ENCODE peak calls at places on chromosome 12, in nine cellular contexts. N, C, D, T, F, S, H, M and Q are unnamed samples.

GRCh38 chr12:82089369-82090121 is 268.6 kb downstream of the CCDC59 start:
- DNase-seq in N (no peak), C (no peak), D (no peak), T (no peak), F (no peak), S (no peak), H (no peak), M (no peak), Q (no peak)

GRCh38 chr12:123941000-123941399 is 31.6 kb downstream of the CCDC92 start:
- DNase-seq in N (no peak), C (no peak), D (no peak), T (no peak), F (no peak), S (no peak), H (no peak), M (no peak), Q (no peak)

GRCh38 chr12:9103050-9103854 is 12.5 kb downstream of the A2M start:
- DNase-seq in N (no peak), C (no peak), D (no peak), T (no peak), F (no peak), S (no peak), H (no peak), M (no peak), Q (no peak)

GRCh38 chr12:27207626-27208413 is 36.3 kb upstream of the STK38L start:
- DNase-seq in N (no peak), C (no peak), D (no peak), T (no peak), F (no peak), S (no peak), H (peak), M (no peak), Q (no peak)

GRCh38 chr12:123595729-123596128 is 6.2 kb upstream of the DDX55 start:
- DNase-seq in N (no peak), C (no peak), D (no peak), T (peak), F (no peak), S (no peak), H (no peak), M (no peak), Q (no peak)

GRCh38 chr12:7093892-7094291 is 1.6 kb upstream of the C1R start:
- DNase-seq in N (no peak), C (no peak), D (no peak), T (no peak), F (no peak), S (no peak), H (no peak), M (peak), Q (no peak)

GRCh38 chr12:53098354-53098981 is 1.0 kb downstream of the IGFBP6 start:
- DNase-seq in N (no peak), C (peak), D (no peak), T (no peak), F (no peak), S (no peak), H (peak), M (peak), Q (no peak)

GRCh38 chr12:124913474-124914391 is 717 bp downstream of the UBC start:
- DNase-seq in N (peak), C (no peak), D (peak), T (peak), F (no peak), S (peak), H (peak), M (peak), Q (peak)

GRCh38 chr12:122738561-122738960 is 7.9 kb upstream of the HCAR1 start:
- DNase-seq in N (no peak), C (no peak), D (no peak), T (no peak), F (no peak), S (no peak), H (no peak), M (no peak), Q (no peak)

GRCh38 chr12:71268598-71268997 is 110.8 kb upstream of the TSPAN8 start:
- DNase-seq in N (no peak), C (no peak), D (no peak), T (no peak), F (no peak), S (no peak), H (no peak), M (no peak), Q (no peak)

GRCh38 chr12:126159139-126159538 is 1093.9 kb downstream of the AACS start:
- DNase-seq in N (no peak), C (no peak), D (no peak), T (no peak), F (no peak), S (no peak), H (no peak), M (no peak), Q (no peak)

GRCh38 chr12:122875590-122876220 is 20.2 kb downstream of the VPS37B start:
- DNase-seq in N (peak), C (no peak), D (no peak), T (no peak), F (no peak), S (no peak), H (no peak), M (no peak), Q (no peak)

GRCh38 chr12:72075401-72075800 is 136.8 kb downstream of the TPH2 start:
- DNase-seq in N (no peak), C (no peak), D (no peak), T (no peak), F (no peak), S (no peak), H (no peak), M (no peak), Q (no peak)

GRCh38 chr12:62543324-62543723 is 76.7 kb downstream of the MON2 start:
- DNase-seq in N (no peak), C (no peak), D (no peak), T (no peak), F (no peak), S (no peak), H (no peak), M (no peak), Q (no peak)

GRCh38 chr12:879641-880040 is 69.9 kb downstream of the RAD52 start:
- DNase-seq in N (no peak), C (no peak), D (no peak), T (no peak), F (no peak), S (no peak), H (peak), M (peak), Q (no peak)

GRCh38 chr12:111580737-111581136 is 18.4 kb downstream of the ATXN2 start:
- DNase-seq in N (no peak), C (no peak), D (no peak), T (no peak), F (no peak), S (no peak), H (no peak), M (no peak), Q (no peak)

DNA sequence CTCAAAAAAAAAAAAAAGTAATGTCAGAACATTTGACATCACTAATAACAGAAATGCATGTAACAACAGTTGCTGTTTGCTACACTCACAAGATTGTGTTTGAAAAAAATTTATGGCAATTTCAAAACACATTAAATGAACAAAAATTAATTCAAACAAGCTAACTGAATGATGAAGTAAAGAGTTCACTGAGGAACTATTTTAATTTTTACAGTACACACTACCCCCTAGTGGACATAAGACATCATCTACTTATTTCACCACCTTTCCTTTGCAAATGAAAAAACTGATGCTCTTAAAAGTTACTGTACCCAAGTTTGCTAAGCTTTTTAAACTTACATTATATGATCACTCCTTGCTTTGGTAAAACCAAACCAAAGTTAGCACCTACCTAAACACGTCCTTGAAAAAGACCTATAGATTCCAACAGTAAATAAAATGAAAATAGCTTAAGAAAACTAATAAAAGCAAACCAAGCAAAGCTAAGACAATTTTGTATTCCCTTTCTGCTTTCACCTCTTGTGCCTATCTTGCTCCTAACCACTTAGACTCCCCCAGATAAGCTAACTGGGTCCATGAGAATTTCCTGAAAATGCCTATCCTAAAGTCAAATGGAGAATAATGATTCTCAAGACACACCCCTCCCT is 22.2 kb downstream of the UBE2N start:
- DNase-seq in N (no peak), C (no peak), D (no peak), T (no peak), F (peak), S (no peak), H (peak), M (no peak), Q (no peak)
- TF ChIP-seq CTCF in N (peak), C (peak), D (peak), T (peak), F (peak), S (peak), H (peak), M (peak), Q (peak)

DNA sequence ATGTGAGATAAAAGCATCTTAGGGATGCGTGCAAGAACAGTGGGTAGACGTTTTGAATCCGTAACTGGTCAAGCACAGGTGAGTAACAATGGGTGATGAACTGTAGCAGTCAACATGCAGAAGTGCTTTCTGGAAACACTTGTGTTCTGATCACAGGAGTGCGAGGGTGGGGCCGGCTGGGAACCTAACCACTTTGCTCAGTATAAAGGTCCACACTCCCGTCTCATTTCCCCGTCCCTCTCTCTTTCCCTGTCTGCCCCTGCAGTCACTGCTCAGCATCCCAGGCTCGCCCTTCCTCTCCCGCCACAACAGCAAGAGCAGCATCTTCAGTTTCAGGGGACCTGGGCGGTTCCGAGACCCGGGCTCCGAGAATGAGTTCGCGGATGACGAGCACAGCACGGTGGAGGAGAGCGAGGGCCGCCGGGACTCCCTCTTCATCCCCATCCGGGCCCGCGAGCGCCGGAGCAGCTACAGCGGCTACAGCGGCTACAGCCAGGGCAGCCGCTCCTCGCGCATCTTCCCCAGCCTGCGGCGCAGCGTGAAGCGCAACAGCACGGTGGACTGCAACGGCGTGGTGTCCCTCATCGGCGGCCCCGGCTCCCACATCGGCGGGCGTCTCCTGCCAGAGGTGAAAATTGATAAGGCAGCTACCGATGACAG is 127.1 kb downstream of the FIGNL2 start:
- DNase-seq in N (no peak), C (no peak), D (no peak), T (no peak), F (no peak), S (peak), H (no peak), M (peak), Q (peak)
- TF ChIP-seq CTCF in N (no peak), C (no peak), D (no peak), T (no peak), F (no peak), S (no peak), H (no peak), M (no peak), Q (no peak)

GRCh38 chr12:54225666-54226065 is 36.9 kb upstream of the SMUG1 start:
- DNase-seq in N (no peak), C (no peak), D (no peak), T (no peak), F (no peak), S (no peak), H (no peak), M (no peak), Q (no peak)

GRCh38 chr12:54229624-54230212 is 40.9 kb upstream of the SMUG1 start:
- DNase-seq in N (no peak), C (peak), D (no peak), T (no peak), F (peak), S (no peak), H (peak), M (peak), Q (no peak)

GRCh38 chr12:54230555-54230954 is 41.8 kb upstream of the SMUG1 start:
- DNase-seq in N (no peak), C (no peak), D (no peak), T (no peak), F (no peak), S (no peak), H (no peak), M (no peak), Q (no peak)

GRCh38 chr12:54228471-54228870 is 39.7 kb upstream of the SMUG1 start:
- DNase-seq in N (no peak), C (no peak), D (no peak), T (no peak), F (no peak), S (no peak), H (no peak), M (no peak), Q (no peak)

GRCh38 chr12:54227376-54227775 is 38.6 kb upstream of the SMUG1 start:
- DNase-seq in N (no peak), C (no peak), D (no peak), T (no peak), F (no peak), S (no peak), H (no peak), M (no peak), Q (no peak)
- TF ChIP-seq CTCF in N (no peak), C (no peak), D (no peak), T (no peak), F (no peak), S (no peak), H (no peak), M (no peak), Q (no peak)

GRCh38 chr12:76967181-76967885 is 88.5 kb upstream of the CSRP2 start:
- DNase-seq in N (no peak), C (no peak), D (no peak), T (no peak), F (no peak), S (no peak), H (no peak), M (no peak), Q (no peak)
- TF ChIP-seq CTCF in N (no peak), C (no peak), D (no peak), T (no peak), F (no peak), S (no peak), H (no peak), M (no peak), Q (no peak)

GRCh38 chr12:19643635-19644034 is 204.3 kb downstream of the AEBP2 start:
- DNase-seq in N (no peak), C (no peak), D (no peak), T (no peak), F (peak), S (no peak), H (peak), M (no peak), Q (no peak)
- TF ChIP-seq CTCF in N (peak), C (peak), D (peak), T (no peak), F (peak), S (peak), H (peak), M (peak), Q (peak)

GRCh38 chr12:3454780-3455179 is 36.2 kb upstream of the PRMT8 start:
- DNase-seq in N (no peak), C (no peak), D (no peak), T (no peak), F (no peak), S (no peak), H (no peak), M (no peak), Q (no peak)

GRCh38 chr12:3458041-3458440 is 33.0 kb upstream of the PRMT8 start:
- DNase-seq in N (no peak), C (no peak), D (no peak), T (no peak), F (no peak), S (no peak), H (peak), M (no peak), Q (no peak)

GRCh38 chr12:3453947-3454675 is 36.9 kb upstream of the PRMT8 start:
- DNase-seq in N (no peak), C (peak), D (no peak), T (no peak), F (peak), S (no peak), H (peak), M (no peak), Q (no peak)

GRCh38 chr12:3455312-3455711 is 35.7 kb upstream of the PRMT8 start:
- DNase-seq in N (no peak), C (no peak), D (no peak), T (no peak), F (no peak), S (no peak), H (peak), M (no peak), Q (no peak)

GRCh38 chr12:3456809-3457208 is 34.2 kb upstream of the PRMT8 start:
- DNase-seq in N (no peak), C (no peak), D (peak), T (peak), F (no peak), S (no peak), H (no peak), M (no peak), Q (no peak)
- TF ChIP-seq CTCF in N (no peak), C (no peak), D (peak), T (no peak), F (no peak), S (no peak), H (peak), M (no peak), Q (no peak)

GRCh38 chr12:68686262-68686594 is 550 bp upstream of the NUP107 start:
- DNase-seq in N (no peak), C (no peak), D (no peak), T (no peak), F (no peak), S (no peak), H (no peak), M (no peak), Q (no peak)

GRCh38 chr12:68686595-68687521 is at the start of gene NUP107:
- DNase-seq in N (peak), C (peak), D (peak), T (peak), F (peak), S (peak), H (peak), M (peak), Q (peak)
- TF ChIP-seq CTCF in N (peak), C (peak), D (peak), T (no peak), F (no peak), S (peak), H (peak), M (peak), Q (no peak)

GRCh38 chr12:47773062-47773857 is at the start of gene SLC48A1:
- DNase-seq in N (peak), C (no peak), D (peak), T (peak), F (no peak), S (peak), H (no peak), M (peak), Q (peak)
- TF ChIP-seq CTCF in N (peak), C (peak), D (peak), T (peak), F (peak), S (no peak), H (peak), M (peak), Q (peak)

GRCh38 chr12:103589517-103589916 is 2.4 kb downstream of the STAB2 start:
- DNase-seq in N (no peak), C (no peak), D (no peak), T (no peak), F (no peak), S (no peak), H (no peak), M (no peak), Q (no peak)

GRCh38 chr12:103586791-103587370 is at the start of gene STAB2:
- DNase-seq in N (no peak), C (no peak), D (no peak), T (no peak), F (no peak), S (peak), H (no peak), M (no peak), Q (no peak)

GRCh38 chr12:103583008-103583407 is 4.1 kb upstream of the STAB2 start:
- DNase-seq in N (no peak), C (no peak), D (no peak), T (no peak), F (no peak), S (no peak), H (peak), M (no peak), Q (no peak)

GRCh38 chr12:103588680-103589079 is 1.6 kb downstream of the STAB2 start:
- DNase-seq in N (no peak), C (no peak), D (no peak), T (no peak), F (no peak), S (no peak), H (no peak), M (no peak), Q (no peak)

DNA sequence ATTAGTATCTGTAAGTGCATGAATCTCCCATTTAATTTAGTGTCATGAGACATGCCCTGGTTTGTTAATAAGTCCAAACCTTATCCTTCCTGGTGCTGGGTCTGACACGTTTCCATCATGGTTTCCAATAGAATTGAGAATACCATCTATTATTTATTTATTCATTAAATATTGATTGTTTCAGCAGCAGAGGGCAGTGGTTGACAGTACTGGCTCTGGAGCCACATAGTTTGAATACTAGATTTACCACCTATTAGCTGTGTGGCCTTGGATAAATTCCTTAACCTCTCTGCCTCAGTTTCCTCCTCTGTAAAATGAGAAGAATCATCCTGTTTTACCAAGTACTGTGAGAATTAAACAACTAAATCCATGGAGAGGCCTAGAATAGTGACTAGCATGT is 941 bp upstream of the STAB2 start:
- DNase-seq in N (no peak), C (no peak), D (no peak), T (no peak), F (no peak), S (no peak), H (no peak), M (no peak), Q (no peak)
- TF ChIP-seq CTCF in N (no peak), C (no peak), D (no peak), T (no peak), F (no peak), S (no peak), H (peak), M (no peak), Q (no peak)

GRCh38 chr12:76346798-76347420 is 1.3 kb downstream of the BBS10 start:
- DNase-seq in N (no peak), C (no peak), D (no peak), T (no peak), F (peak), S (no peak), H (peak), M (no peak), Q (no peak)
- TF ChIP-seq CTCF in N (no peak), C (peak), D (peak), T (no peak), F (peak), S (peak), H (peak), M (no peak), Q (peak)